ENCODE peak calls at places on chromosomes 11 and 22, in ten cellular contexts. M, Q, Z, S, O, I, T, V, A and D are unnamed samples.

GRCh38 chr22:24386814-24387550 is 40.4 kb upstream of the ADORA2A start:
- DNase-seq in Z (peak), Q (peak), S (no peak), A (no peak), M (no peak), V (no peak), T (no peak), O (no peak), I (no peak), D (peak)

GRCh38 chr11:79466411-79466810 is 25.6 kb upstream of the TENM4 start:
- DNase-seq in V (peak), T (no peak), S (no peak), M (peak), A (no peak), I (peak), Z (peak), Q (peak), O (no peak), D (peak)

GRCh38 chr11:75330279-75330678 is 21.2 kb downstream of the ARRB1 start:
- DNase-seq in S (no peak), Z (no peak), O (no peak), Q (no peak), T (no peak), M (no peak), A (no peak), I (no peak), V (no peak), D (no peak)

GRCh38 chr11:79419120-79419519 is 21.7 kb downstream of the TENM4 start:
- DNase-seq in A (no peak), Q (no peak), T (no peak), S (no peak), V (peak), O (peak), I (peak), M (peak), Z (peak), D (no peak)

GRCh38 chr11:64224151-64224890 is 1.7 kb downstream of the TRPT1 start:
- DNase-seq in Q (no peak), A (no peak), V (peak), M (no peak), I (peak), T (no peak), Z (no peak), O (no peak), S (no peak), D (no peak)

GRCh38 chr22:36757608-36758220 is 18.2 kb downstream of the IFT27 start:
- DNase-seq in V (no peak), T (peak), A (peak), O (peak), Q (peak), I (peak), M (peak), S (peak), Z (peak), D (peak)

GRCh38 chr11:59158206-59159068 is 13.5 kb upstream of the DTX4 start:
- DNase-seq in A (peak), I (peak), S (peak), V (peak), O (peak), Z (peak), T (no peak), M (peak), Q (peak), D (peak)

GRCh38 chr11:92423133-92423532 is 198.5 kb downstream of the FAT3 start:
- DNase-seq in I (no peak), Q (no peak), O (no peak), V (no peak), M (no peak), T (no peak), A (no peak), Z (peak), S (no peak), D (peak)

GRCh38 chr22:22547226-22547625 is 11.8 kb downstream of the PRAME start:
- DNase-seq in S (no peak), A (no peak), Z (no peak), Q (no peak), V (no peak), T (no peak), M (no peak), I (no peak), O (no peak), D (no peak)

GRCh38 chr11:19508166-19508565 is 204.5 kb upstream of the NAV2 start:
- DNase-seq in O (no peak), S (no peak), Q (no peak), V (peak), M (no peak), I (peak), A (no peak), T (no peak), Z (no peak), D (no peak)

GRCh38 chr11:115257286-115258077 is 246.7 kb downstream of the CADM1 start:
- DNase-seq in V (no peak), I (no peak), T (no peak), S (no peak), Q (no peak), O (no peak), Z (no peak), M (no peak), A (peak), D (no peak)

GRCh38 chr22:23065495-23066122 is 4.7 kb upstream of the GNAZ start:
- DNase-seq in Z (no peak), Q (no peak), V (no peak), T (no peak), M (no peak), S (no peak), A (peak), O (no peak), I (no peak), D (no peak)

GRCh38 chr11:1437500-1437899 is 47.8 kb downstream of the BRSK2 start:
- DNase-seq in I (no peak), O (no peak), M (peak), Q (peak), A (no peak), T (peak), V (peak), S (no peak), Z (peak), D (peak)

GRCh38 chr11:65489061-65489705 is 9.7 kb upstream of the MALAT1 start:
- DNase-seq in T (no peak), O (no peak), I (peak), A (peak), Z (peak), S (no peak), V (no peak), Q (peak), M (peak), D (peak)

GRCh38 chr11:107565219-107565937 is at the start of gene ALKBH8:
- DNase-seq in I (peak), O (no peak), V (peak), Q (peak), A (peak), Z (peak), T (peak), M (peak), S (peak), D (peak)

DNA sequence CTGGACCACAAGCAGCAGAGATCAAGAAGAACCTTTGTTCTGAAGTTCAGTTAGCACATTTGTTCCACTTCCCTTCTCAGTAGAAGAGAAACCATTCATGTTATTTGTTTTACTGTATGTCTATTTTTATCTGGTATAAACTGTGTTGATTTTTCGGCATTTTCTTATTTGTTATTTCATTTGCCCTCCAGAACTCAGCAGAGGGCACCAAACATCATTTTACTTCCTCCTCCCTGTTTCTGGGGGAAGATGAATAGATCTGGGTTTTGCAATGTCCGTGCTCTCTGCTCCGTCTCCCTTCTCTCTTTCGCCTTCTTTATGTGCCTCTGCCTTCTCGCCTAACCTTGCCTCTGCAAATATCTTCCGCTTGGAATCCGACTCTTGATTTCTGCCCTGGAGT is 366.9 kb downstream of the NTM start:
- DNase-seq in M (peak), O (no peak), Z (no peak), T (no peak), Q (peak), V (no peak), I (no peak), S (no peak), A (no peak), D (peak)
- TF ChIP-seq CTCF in M (no peak), O (no peak), Z (no peak), T (no peak), Q (no peak), V (no peak), I (peak), S (no peak), A (peak), D (peak)

GRCh38 chr22:50274311-50274710 is 4.1 kb upstream of the MAPK11 start:
- DNase-seq in S (peak), Z (no peak), M (peak), T (no peak), I (peak), V (peak), A (no peak), O (no peak), Q (peak), D (peak)

GRCh38 chr22:50276143-50276542 is 6.0 kb upstream of the MAPK11 start:
- DNase-seq in I (peak), T (peak), A (peak), Q (peak), S (peak), M (peak), O (no peak), V (no peak), Z (no peak), D (peak)

GRCh38 chr22:50278461-50278860 is 8.3 kb upstream of the MAPK11 start:
- DNase-seq in I (no peak), Q (no peak), V (no peak), T (no peak), A (no peak), Z (no peak), M (no peak), S (no peak), O (no peak), D (no peak)

GRCh38 chr22:50277761-50278160 is 7.6 kb upstream of the MAPK11 start:
- DNase-seq in T (no peak), V (no peak), M (no peak), O (no peak), Q (no peak), A (no peak), S (no peak), I (no peak), Z (no peak), D (no peak)

GRCh38 chr22:50275181-50276055 is 5.2 kb upstream of the MAPK11 start:
- DNase-seq in Q (no peak), M (no peak), O (no peak), A (no peak), I (no peak), V (no peak), S (no peak), T (no peak), Z (no peak), D (no peak)
- TF ChIP-seq CTCF in Q (no peak), M (no peak), O (no peak), A (no peak), I (no peak), V (no peak), S (no peak), T (no peak), Z (no peak), D (no peak)

DNA sequence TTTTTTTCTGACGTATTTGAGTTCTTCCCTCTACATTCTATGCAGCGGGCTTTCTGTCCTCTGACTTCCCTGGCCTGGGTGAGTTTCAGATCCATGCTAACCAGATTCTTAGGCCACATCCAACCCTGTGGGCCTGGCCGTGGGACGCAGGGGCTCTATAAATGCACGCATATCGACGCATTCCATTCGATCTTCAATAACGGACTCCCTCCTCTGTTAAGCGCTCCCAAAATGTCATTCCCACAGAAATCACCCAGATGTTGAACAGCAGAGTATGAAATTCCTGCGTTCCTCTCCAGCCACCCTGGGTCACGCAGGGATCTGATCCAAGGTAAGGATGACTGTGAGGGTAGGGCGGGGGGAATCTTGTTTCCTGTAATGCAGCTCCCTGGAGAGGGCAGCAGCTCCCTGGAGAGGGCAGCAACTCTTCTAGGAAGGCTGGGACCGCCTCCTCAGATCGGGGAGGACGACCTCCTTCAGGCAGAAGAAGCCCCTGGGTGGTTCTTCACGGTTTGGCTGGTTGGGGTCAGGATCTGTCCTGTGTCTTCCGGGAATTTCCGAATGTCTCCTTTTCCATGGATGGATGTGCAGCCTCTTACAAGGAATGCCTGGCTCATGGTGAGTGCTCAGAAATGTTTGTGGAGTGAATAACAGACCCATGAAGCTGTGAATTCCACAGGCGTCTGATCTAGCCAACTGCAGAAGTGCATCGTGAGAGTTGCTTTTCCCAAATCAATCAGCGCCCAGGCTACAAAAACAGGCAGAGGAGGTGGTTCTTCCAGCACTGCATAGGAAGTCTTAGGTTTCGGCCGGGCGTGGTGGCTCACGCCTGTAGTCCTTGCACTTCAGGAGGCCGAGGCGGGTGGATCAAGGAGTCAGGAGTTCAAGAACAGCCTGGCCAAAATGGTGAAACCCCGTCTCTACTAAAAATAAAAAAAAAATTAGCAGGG is 12.2 kb downstream of the MRGPRD start:
- DNase-seq in Z (no peak), O (no peak), V (no peak), M (no peak), I (no peak), Q (no peak), S (no peak), A (peak), T (peak), D (peak)
- TF ChIP-seq CTCF in Z (no peak), O (peak), V (no peak), M (no peak), I (no peak), Q (peak), S (no peak), A (peak), T (no peak), D (peak)

DNA sequence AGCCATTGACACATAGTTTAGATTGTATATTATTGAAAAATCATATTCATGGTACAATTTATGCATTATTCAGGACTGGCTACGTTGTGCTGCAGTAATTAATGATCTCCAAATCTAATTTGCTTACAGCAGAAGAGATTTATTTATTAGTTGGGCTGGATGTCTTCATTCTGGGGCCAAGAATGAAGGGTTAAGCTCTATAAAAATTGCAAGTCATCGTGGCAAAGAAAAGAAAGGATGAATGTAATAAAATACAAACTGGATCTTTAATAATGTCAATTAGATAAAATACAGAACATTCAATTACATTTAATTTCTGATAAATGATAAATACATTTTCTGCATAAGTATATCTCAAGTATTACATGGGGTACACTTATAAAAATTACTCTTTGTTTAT is 151.8 kb upstream of the ANO5 start:
- DNase-seq in M (no peak), Q (no peak), A (no peak), T (no peak), Z (no peak), V (no peak), S (no peak), O (no peak), I (no peak), D (no peak)
- TF ChIP-seq CTCF in M (no peak), Q (no peak), A (no peak), T (no peak), Z (no peak), V (no peak), S (no peak), O (no peak), I (no peak), D (no peak)

GRCh38 chr11:12235945-12236743 is 125.8 kb downstream of the MICAL2 start:
- DNase-seq in I (peak), S (peak), Z (peak), T (no peak), M (peak), Q (peak), V (peak), A (no peak), O (peak), D (peak)

GRCh38 chr11:12237381-12237784 is 127.0 kb downstream of the MICAL2 start:
- DNase-seq in M (no peak), Z (no peak), I (no peak), Q (peak), S (no peak), A (no peak), V (no peak), O (no peak), T (no peak), D (no peak)

GRCh38 chr11:12235549-12235944 is 125.2 kb downstream of the MICAL2 start:
- DNase-seq in V (no peak), S (no peak), T (no peak), A (no peak), M (peak), Q (peak), O (no peak), Z (no peak), I (peak), D (no peak)

GRCh38 chr11:12235080-12235479 is 124.7 kb downstream of the MICAL2 start:
- DNase-seq in A (no peak), Q (no peak), M (no peak), S (no peak), T (no peak), Z (no peak), O (no peak), V (no peak), I (no peak), D (no peak)

DNA sequence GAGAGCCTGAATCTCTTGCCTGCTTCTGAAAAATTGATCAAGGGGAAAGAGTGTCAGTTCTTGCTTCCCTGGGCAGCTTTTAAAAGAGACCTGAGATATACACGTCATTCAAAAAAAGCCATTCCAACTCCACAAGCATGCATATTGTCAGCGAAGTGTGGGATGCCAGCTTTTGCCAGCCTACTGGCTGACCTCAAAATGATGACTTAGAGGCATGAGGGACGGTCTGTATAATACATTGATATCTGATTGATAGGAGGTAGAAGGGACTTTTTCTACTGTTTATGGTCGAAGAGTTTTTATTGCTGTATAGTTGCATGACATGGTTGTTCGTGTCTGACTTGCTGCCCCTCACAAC is 126.3 kb downstream of the MICAL2 start:
- DNase-seq in I (no peak), S (no peak), Q (no peak), M (no peak), Z (no peak), T (no peak), O (no peak), V (no peak), A (no peak), D (no peak)
- TF ChIP-seq CTCF in I (no peak), S (peak), Q (no peak), M (no peak), Z (no peak), T (no peak), O (no peak), V (peak), A (no peak), D (no peak)

DNA sequence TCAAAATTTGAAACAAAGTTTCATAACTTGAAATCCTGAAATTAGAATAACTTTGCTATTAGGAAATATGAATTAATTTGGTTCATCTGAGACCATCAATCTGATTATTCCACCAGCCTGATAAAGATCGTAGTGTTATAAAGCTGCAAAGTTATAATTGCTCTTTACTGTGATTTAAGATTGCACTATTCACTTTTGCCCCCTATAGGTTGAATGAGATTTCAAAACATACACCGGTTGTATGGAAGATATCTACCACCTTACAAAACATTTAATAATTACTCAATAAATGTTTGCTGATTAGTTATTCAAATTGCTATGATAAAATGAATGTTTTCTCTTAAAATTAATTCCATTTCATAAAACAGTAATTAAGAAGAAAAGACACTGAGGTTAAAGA is 26.1 kb downstream of the APIP start:
- DNase-seq in O (no peak), S (no peak), Z (no peak), Q (peak), V (peak), I (no peak), A (no peak), T (no peak), M (no peak), D (no peak)
- TF ChIP-seq CTCF in O (peak), S (no peak), Z (no peak), Q (peak), V (peak), I (peak), A (peak), T (no peak), M (peak), D (no peak)